ENCODE peak calls at places on chromosome 6, in nine cellular contexts. G is Panc1, A is uterus, F is neural crest cell, X is astrocyte of the spinal cord, Z is mammary epithelial cell, P is thyroid gland, J is HCT116, E is foreskin fibroblast. M is an unnamed sample.

GRCh38 chr6:142322066-142322465 is 20.3 kb downstream of the ADGRG6 start:
- DNase-seq in G (no peak), A (no peak), F (no peak), X (no peak), Z (no peak), P (no peak), J (no peak), E (no peak), M (no peak)

GRCh38 chr6:136790411-136791295 is 1.6 kb downstream of the MAP3K5 start:
- DNase-seq in G (no peak), A (no peak), F (no peak), X (peak), Z (no peak), P (no peak), J (no peak), E (peak), M (no peak)

GRCh38 chr6:111642463-111643158 is 36.9 kb upstream of the TRAF3IP2 start:
- DNase-seq in G (peak), A (peak), F (peak), X (peak), Z (peak), P (peak), J (peak), E (peak), M (peak)

GRCh38 chr6:11271228-11271627 is 38.8 kb upstream of the NEDD9 start:
- DNase-seq in G (no peak), A (no peak), F (no peak), X (no peak), Z (no peak), P (no peak), J (no peak), E (no peak), M (peak)

GRCh38 chr6:46993846-46994245 is 48.3 kb downstream of the ADGRF1 start:
- DNase-seq in G (peak), A (no peak), F (no peak), X (peak), Z (peak), P (no peak), J (peak), E (peak), M (no peak)

GRCh38 chr6:11702796-11703130 is 75.8 kb downstream of the ADTRP start:
- DNase-seq in G (no peak), A (no peak), F (no peak), X (no peak), Z (no peak), P (no peak), J (no peak), E (no peak), M (no peak)

GRCh38 chr6:105836889-105837288 is 249.2 kb upstream of the PRDM1 start:
- DNase-seq in G (peak), A (no peak), F (no peak), X (no peak), Z (no peak), P (no peak), J (no peak), E (peak), M (no peak)

GRCh38 chr6:90393232-90393884 is 96.7 kb upstream of the BACH2 start:
- DNase-seq in G (no peak), A (peak), F (peak), X (peak), Z (peak), P (peak), J (peak), E (peak), M (peak)

GRCh38 chr6:117494694-117495318 is 12.3 kb downstream of the DCBLD1 start:
- DNase-seq in G (no peak), A (no peak), F (no peak), X (no peak), Z (peak), P (no peak), J (no peak), E (no peak), M (no peak)

GRCh38 chr6:133130863-133131262 is 110.3 kb upstream of the EYA4 start:
- DNase-seq in G (no peak), A (peak), F (no peak), X (peak), Z (peak), P (peak), J (peak), E (peak), M (no peak)

GRCh38 chr6:155050311-155050710 is 55.2 kb downstream of the TIAM2 start:
- DNase-seq in G (no peak), A (no peak), F (no peak), X (peak), Z (peak), P (no peak), J (no peak), E (no peak), M (no peak)

DNA sequence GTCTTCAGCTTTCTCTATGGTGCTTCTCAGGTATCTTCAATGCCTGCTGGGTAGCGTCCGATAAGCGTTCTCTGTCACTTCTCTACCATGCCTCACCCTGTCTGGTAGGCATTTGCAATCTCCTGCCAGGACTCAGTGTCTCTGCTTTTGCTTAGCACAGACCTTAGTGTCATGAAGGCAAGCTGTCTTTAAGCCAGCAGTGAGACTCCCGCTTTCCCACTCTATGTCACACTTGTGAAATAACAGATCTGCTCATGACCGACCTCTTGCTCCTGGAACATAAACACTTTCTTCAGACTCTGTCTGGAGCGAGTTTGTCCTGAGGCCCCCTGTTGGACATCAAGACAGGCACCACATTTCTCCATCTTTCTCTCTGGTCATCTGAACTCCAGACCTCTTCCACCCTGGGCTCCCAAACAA is 17.0 kb downstream of the ADGRB3 start:
- DNase-seq in G (no peak), A (no peak), F (no peak), X (no peak), Z (no peak), P (no peak), J (no peak), E (no peak), M (no peak)
- TF ChIP-seq CTCF in G (peak), A (no peak), F (no peak), X (peak), Z (no peak), P (no peak), J (no peak), E (no peak), M (no peak)

GRCh38 chr6:42879372-42880239 is at the start of gene RPL7L1:
- DNase-seq in G (peak), A (peak), F (peak), X (peak), Z (peak), P (peak), J (peak), E (peak), M (peak)
- TF ChIP-seq CTCF in G (no peak), A (no peak), F (peak), X (no peak), Z (no peak), P (no peak), J (no peak), E (no peak), M (no peak)

GRCh38 chr6:8845691-8846090 is 410.3 kb upstream of the SLC35B3 start:
- DNase-seq in G (no peak), A (no peak), F (no peak), X (no peak), Z (no peak), P (no peak), J (no peak), E (peak), M (no peak)
- TF ChIP-seq CTCF in G (no peak), A (no peak), F (no peak), X (no peak), Z (no peak), P (no peak), J (no peak), E (no peak), M (no peak)

DNA sequence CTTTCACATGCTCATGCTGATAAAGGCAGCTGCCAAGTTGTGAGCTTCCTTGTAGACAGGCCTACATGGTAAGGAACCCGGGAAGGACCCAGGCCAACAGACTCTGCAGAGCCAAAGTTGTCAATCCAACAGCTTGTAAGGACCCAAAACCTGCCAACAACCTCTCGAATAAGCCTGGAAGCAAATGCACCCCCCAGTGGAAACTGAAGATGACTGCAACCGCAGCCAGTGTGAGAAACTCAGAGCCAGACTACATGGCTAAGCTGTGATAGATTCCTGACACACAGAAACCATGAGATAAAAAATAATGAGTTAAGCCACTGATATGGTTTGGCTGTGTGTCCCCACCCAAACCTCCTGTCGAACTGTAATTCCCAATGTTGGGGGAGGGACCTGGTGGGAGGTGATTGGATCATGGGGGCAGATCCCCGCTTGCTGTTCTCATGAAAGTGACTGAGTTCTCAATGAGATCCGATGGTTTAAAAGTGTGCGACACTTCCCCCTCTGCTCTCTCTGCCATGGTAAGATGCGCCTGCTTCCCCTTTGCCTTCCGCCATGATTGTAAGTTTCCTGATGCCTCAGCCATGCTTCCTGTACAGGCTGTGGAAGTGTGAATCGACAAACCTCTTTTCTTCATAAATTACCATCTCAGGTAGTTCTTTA is 18.8 kb upstream of the CLPSL2 start:
- DNase-seq in G (no peak), A (no peak), F (peak), X (peak), Z (no peak), P (no peak), J (peak), E (peak), M (no peak)
- TF ChIP-seq CTCF in G (peak), A (no peak), F (peak), X (peak), Z (peak), P (peak), J (peak), E (peak), M (peak)

GRCh38 chr6:104064876-104065275 is 794.8 kb downstream of the HACE1 start:
- DNase-seq in G (no peak), A (no peak), F (no peak), X (no peak), Z (no peak), P (no peak), J (no peak), E (no peak), M (no peak)
- TF ChIP-seq CTCF in G (no peak), A (no peak), F (no peak), X (no peak), Z (no peak), P (no peak), J (no peak), E (no peak), M (no peak)

M was measured in AG09319.